ENCODE peak calls at places on chromosome 13, in five cellular contexts. G is AG10803; H is CD8-positive, alpha-beta T cell; I is HCT116; D is mesothelial cell of epicardium. C is an unnamed sample.

GRCh38 chr13:23778879-23779278 is 110.3 kb downstream of the MIPEP start:
- DNase-seq in G (peak; percentile 43), H (no peak), I (no peak), D (no peak), C (no peak)

GRCh38 chr13:39859898-39860297 is 204.4 kb downstream of the COG6 start:
- DNase-seq in G (no peak), H (no peak), I (no peak), D (no peak), C (no peak)

GRCh38 chr13:112625698-112626097 is 37.7 kb upstream of the TUBGCP3 start:
- DNase-seq in G (no peak), H (no peak), I (no peak), D (no peak), C (no peak)

GRCh38 chr13:101979825-101980224 is 422.0 kb downstream of the FGF14 start:
- DNase-seq in G (no peak), H (no peak), I (no peak), D (no peak), C (no peak)

GRCh38 chr13:33785384-33785783 is 32.6 kb upstream of the RFC3 start:
- DNase-seq in G (no peak), H (no peak), I (no peak), D (no peak), C (no peak)

GRCh38 chr13:36131215-36131930 is at the start of gene DCLK1:
- DNase-seq in G (peak; percentile 6), H (no peak), I (no peak), D (peak; percentile 43), C (no peak)

GRCh38 chr13:29948246-29948645 is 97.8 kb upstream of the UBL3 start:
- DNase-seq in G (peak; percentile 29), H (no peak), I (no peak), D (no peak), C (no peak)

GRCh38 chr13:100512422-100512821 is 76.2 kb downstream of the GGACT start:
- DNase-seq in G (no peak), H (no peak), I (peak; percentile 22), D (no peak), C (no peak)

GRCh38 chr13:24822640-24823039 is 58.7 kb downstream of the RNF17 start:
- DNase-seq in G (no peak), H (no peak), I (no peak), D (no peak), C (peak; percentile 39)
- TF ChIP-seq CTCF in G (no peak), H (no peak), I (no peak), D (no peak), C (no peak)

DNA sequence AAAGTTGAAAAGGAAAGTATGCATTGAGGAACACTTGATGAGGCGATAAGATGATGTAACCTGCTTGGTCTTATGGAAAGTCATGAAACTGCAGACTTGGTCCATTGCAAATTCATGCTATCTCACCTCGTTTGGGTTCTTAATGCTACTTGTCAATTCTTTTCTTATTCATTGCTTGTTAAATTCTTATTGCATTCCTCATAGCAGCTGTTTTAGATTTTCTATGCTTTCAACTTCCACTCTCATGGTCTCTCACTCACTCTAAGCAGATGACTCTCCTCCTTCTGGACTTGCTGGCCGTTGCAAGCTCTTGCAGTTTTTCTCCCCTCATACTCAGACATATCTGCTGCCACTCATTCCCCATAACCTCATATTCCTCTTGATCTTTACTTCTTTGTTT is 67.8 kb upstream of the CSNK1A1L start:
- DNase-seq in G (peak; percentile 96), H (no peak), I (no peak), D (no peak), C (no peak)
- TF ChIP-seq CTCF in G (peak; percentile 45), H (no peak), I (no peak), D (no peak), C (no peak)

GRCh38 chr13:110137677-110138008 is 169.3 kb downstream of the COL4A1 start:
- DNase-seq in G (peak; percentile 22), H (no peak), I (peak; percentile 35), D (no peak), C (peak; percentile 78)

GRCh38 chr13:110138009-110138699 is 168.8 kb downstream of the COL4A1 start:
- DNase-seq in G (peak; percentile 57), H (peak; percentile 30), I (peak; percentile 36), D (no peak), C (peak; percentile 73)

GRCh38 chr13:110135977-110136597 is 170.9 kb downstream of the COL4A1 start:
- DNase-seq in G (no peak), H (no peak), I (no peak), D (no peak), C (no peak)

GRCh38 chr13:110138700-110139036 is 168.3 kb downstream of the COL4A1 start:
- DNase-seq in G (no peak), H (no peak), I (no peak), D (no peak), C (no peak)

GRCh38 chr13:110136660-110137585 is 170.0 kb downstream of the COL4A1 start:
- DNase-seq in G (no peak), H (no peak), I (no peak), D (no peak), C (peak; percentile 39)
- TF ChIP-seq CTCF in G (no peak), H (no peak), I (no peak), D (no peak), C (no peak)

GRCh38 chr13:114151565-114152284 is 19.3 kb upstream of the RASA3 start:
- DNase-seq in G (no peak), H (no peak), I (peak; percentile 53), D (no peak), C (no peak)
- TF ChIP-seq CTCF in G (no peak), H (no peak), I (no peak), D (no peak), C (no peak)

C was measured in GM13977.